ENCODE peak calls at places on chromosomes 7 and 10, in four cellular contexts. One of them, this sample, is unnamed.

GRCh38 chr7:34523233-34523918 is 134.6 kb upstream of the NPSR1 start:
- DNase-seq in activated CD8-positive, alpha-beta memory T cell treated with anti-CD3 and anti-CD28 coated beads, Interleukin-2, amount 50 U/mL, for 48 hours: no peak
- DNase-seq in WTC11: no peak
- DNase-seq in NCI-H1048: no peak
- DNase-seq in this sample: no peak

GRCh38 chr7:4014649-4015048 is 667.4 kb upstream of the FOXK1 start:
- DNase-seq in activated CD8-positive, alpha-beta memory T cell treated with anti-CD3 and anti-CD28 coated beads, Interleukin-2, amount 50 U/mL, for 48 hours: no peak
- DNase-seq in WTC11: no peak
- DNase-seq in NCI-H1048: no peak
- DNase-seq in this sample: peak; percentile 48

GRCh38 chr10:21742740-21743412 is 208.8 kb downstream of the MLLT10 start:
- DNase-seq in activated CD8-positive, alpha-beta memory T cell treated with anti-CD3 and anti-CD28 coated beads, Interleukin-2, amount 50 U/mL, for 48 hours: no peak
- DNase-seq in NCI-H1048: no peak
- DNase-seq in WTC11: no peak
- DNase-seq in this sample: no peak

GRCh38 chr7:75737856-75738603 is 711 bp downstream of the HIP1 start:
- DNase-seq in NCI-H1048: no peak
- DNase-seq in activated CD8-positive, alpha-beta memory T cell treated with anti-CD3 and anti-CD28 coated beads, Interleukin-2, amount 50 U/mL, for 48 hours: no peak
- DNase-seq in WTC11: peak; percentile 34
- DNase-seq in this sample: no peak

GRCh38 chr7:28941633-28942032 is 16.5 kb downstream of the TRIL start:
- DNase-seq in WTC11: no peak
- DNase-seq in activated CD8-positive, alpha-beta memory T cell treated with anti-CD3 and anti-CD28 coated beads, Interleukin-2, amount 50 U/mL, for 48 hours: no peak
- DNase-seq in NCI-H1048: no peak
- DNase-seq in this sample: no peak

GRCh38 chr7:2838873-2839578 is 5.1 kb downstream of the GNA12 start:
- DNase-seq in activated CD8-positive, alpha-beta memory T cell treated with anti-CD3 and anti-CD28 coated beads, Interleukin-2, amount 50 U/mL, for 48 hours: no peak
- DNase-seq in NCI-H1048: no peak
- DNase-seq in WTC11: no peak
- DNase-seq in this sample: no peak

GRCh38 chr7:26265061-26265460 is 26.6 kb upstream of the SNX10 start:
- DNase-seq in activated CD8-positive, alpha-beta memory T cell treated with anti-CD3 and anti-CD28 coated beads, Interleukin-2, amount 50 U/mL, for 48 hours: peak; percentile 45
- DNase-seq in WTC11: no peak
- DNase-seq in NCI-H1048: no peak
- DNase-seq in this sample: no peak

GRCh38 chr10:132726951-132727350 is 59.0 kb downstream of the NKX6-2 start:
- DNase-seq in NCI-H1048: no peak
- DNase-seq in activated CD8-positive, alpha-beta memory T cell treated with anti-CD3 and anti-CD28 coated beads, Interleukin-2, amount 50 U/mL, for 48 hours: no peak
- DNase-seq in WTC11: no peak
- DNase-seq in this sample: no peak

GRCh38 chr10:78203915-78204818 is 170.5 kb downstream of the RPS24 start:
- DNase-seq in WTC11: no peak
- DNase-seq in activated CD8-positive, alpha-beta memory T cell treated with anti-CD3 and anti-CD28 coated beads, Interleukin-2, amount 50 U/mL, for 48 hours: no peak
- DNase-seq in NCI-H1048: no peak
- DNase-seq in this sample: no peak

GRCh38 chr7:30656006-30656575 is 26.2 kb downstream of the CRHR2 start:
- DNase-seq in WTC11: no peak
- DNase-seq in NCI-H1048: no peak
- DNase-seq in activated CD8-positive, alpha-beta memory T cell treated with anti-CD3 and anti-CD28 coated beads, Interleukin-2, amount 50 U/mL, for 48 hours: no peak
- DNase-seq in this sample: no peak